ENCODE peak calls at places on chromosomes 4 and X, in eight cellular contexts. One of them, this sample, is unnamed.

GRCh38 chr4:159191989-159192388 is 89.1 kb downstream of the RAPGEF2 start:
- DNase-seq in H9: peak
- DNase-seq in activated CD4-positive, alpha-beta T cell treated with anti-CD3 and anti-CD28 coated beads, Interleukin-2, amount 50 U/mL, for 1 hour: no peak
- DNase-seq in RWPE1: peak
- DNase-seq in HT1080: peak
- DNase-seq in posterior vena cava: no peak
- DNase-seq in AG08396: peak
- DNase-seq in hypothalamus: no peak
- DNase-seq in this sample: no peak

GRCh38 chr4:119962631-119963030 is 104.0 kb downstream of the MAD2L1 start:
- DNase-seq in H9: no peak
- DNase-seq in activated CD4-positive, alpha-beta T cell treated with anti-CD3 and anti-CD28 coated beads, Interleukin-2, amount 50 U/mL, for 1 hour: no peak
- DNase-seq in RWPE1: no peak
- DNase-seq in HT1080: no peak
- DNase-seq in posterior vena cava: no peak
- DNase-seq in AG08396: no peak
- DNase-seq in hypothalamus: no peak
- DNase-seq in this sample: no peak

GRCh38 chr4:25788839-25789238 is 73.9 kb downstream of the SEL1L3 start:
- DNase-seq in H9: no peak
- DNase-seq in activated CD4-positive, alpha-beta T cell treated with anti-CD3 and anti-CD28 coated beads, Interleukin-2, amount 50 U/mL, for 1 hour: no peak
- DNase-seq in RWPE1: no peak
- DNase-seq in HT1080: peak
- DNase-seq in posterior vena cava: no peak
- DNase-seq in AG08396: no peak
- DNase-seq in hypothalamus: no peak
- DNase-seq in this sample: no peak

GRCh38 chr4:127870688-127871087 is 10.0 kb upstream of the PLK4 start:
- DNase-seq in H9: no peak
- DNase-seq in activated CD4-positive, alpha-beta T cell treated with anti-CD3 and anti-CD28 coated beads, Interleukin-2, amount 50 U/mL, for 1 hour: no peak
- DNase-seq in RWPE1: peak
- DNase-seq in HT1080: peak
- DNase-seq in posterior vena cava: no peak
- DNase-seq in AG08396: peak
- DNase-seq in hypothalamus: no peak
- DNase-seq in this sample: no peak

GRCh38 chr4:72568959-72569718 is at the start of gene ADAMTS3:
- DNase-seq in H9: peak
- DNase-seq in activated CD4-positive, alpha-beta T cell treated with anti-CD3 and anti-CD28 coated beads, Interleukin-2, amount 50 U/mL, for 1 hour: no peak
- DNase-seq in RWPE1: peak
- DNase-seq in HT1080: peak
- DNase-seq in posterior vena cava: peak
- DNase-seq in AG08396: peak
- DNase-seq in hypothalamus: peak
- DNase-seq in this sample: no peak

GRCh38 chr4:85391011-85391410 is 83.9 kb upstream of the ARHGAP24 start:
- DNase-seq in H9: no peak
- DNase-seq in activated CD4-positive, alpha-beta T cell treated with anti-CD3 and anti-CD28 coated beads, Interleukin-2, amount 50 U/mL, for 1 hour: no peak
- DNase-seq in RWPE1: no peak
- DNase-seq in HT1080: no peak
- DNase-seq in posterior vena cava: no peak
- DNase-seq in AG08396: no peak
- DNase-seq in hypothalamus: no peak
- DNase-seq in this sample: no peak

GRCh38 chrX:115624916-115625315 is 63.9 kb downstream of the PLS3 start:
- DNase-seq in H9: no peak
- DNase-seq in activated CD4-positive, alpha-beta T cell treated with anti-CD3 and anti-CD28 coated beads, Interleukin-2, amount 50 U/mL, for 1 hour: no peak
- DNase-seq in RWPE1: no peak
- DNase-seq in HT1080: no peak
- DNase-seq in posterior vena cava: no peak
- DNase-seq in AG08396: no peak
- DNase-seq in hypothalamus: no peak
- DNase-seq in this sample: no peak

GRCh38 chr4:13347517-13348125 is 136.5 kb downstream of the RAB28 start:
- DNase-seq in H9: no peak
- DNase-seq in activated CD4-positive, alpha-beta T cell treated with anti-CD3 and anti-CD28 coated beads, Interleukin-2, amount 50 U/mL, for 1 hour: no peak
- DNase-seq in RWPE1: no peak
- DNase-seq in HT1080: peak
- DNase-seq in posterior vena cava: no peak
- DNase-seq in AG08396: no peak
- DNase-seq in hypothalamus: no peak
- DNase-seq in this sample: no peak

GRCh38 chr4:102429553-102429952 is 71.6 kb upstream of the NFKB1 start:
- DNase-seq in H9: no peak
- DNase-seq in activated CD4-positive, alpha-beta T cell treated with anti-CD3 and anti-CD28 coated beads, Interleukin-2, amount 50 U/mL, for 1 hour: no peak
- DNase-seq in RWPE1: peak
- DNase-seq in HT1080: peak
- DNase-seq in posterior vena cava: no peak
- DNase-seq in AG08396: peak
- DNase-seq in hypothalamus: no peak
- DNase-seq in this sample: no peak

GRCh38 chr4:53702334-53703266 is 111.3 kb upstream of the LNX1 start:
- DNase-seq in H9: peak
- DNase-seq in activated CD4-positive, alpha-beta T cell treated with anti-CD3 and anti-CD28 coated beads, Interleukin-2, amount 50 U/mL, for 1 hour: no peak
- DNase-seq in RWPE1: peak
- DNase-seq in HT1080: peak
- DNase-seq in posterior vena cava: peak
- DNase-seq in AG08396: peak
- DNase-seq in hypothalamus: peak
- DNase-seq in this sample: peak

This sample was measured in NCI-H748 treated with DMSO at 0.1 percent for 48 hours.